ENCODE peak calls at places on chromosomes 16 and 17, in nine cellular contexts. N is fibroblast of the aortic adventitia; T is iPS-NIHi11; J is activated naive CD4-positive, alpha-beta T cell treated with Interleukin-2 at 50 U/mL for 16 hours; F is heart right ventricle; A is ovary; D is type B pancreatic cell; P is neural crest cell; O is NCI-H2227 treated with DMSO at 0.1 percent for 48 hours. H is an unnamed sample.
A peak's percentile ranks its signal among the peaks of the same experiment; 100 is the strongest.

GRCh38 chr16:15523939-15524338 is 89.6 kb downstream of the BMERB1 start:
- DNase-seq in N (no peak), O (no peak), J (no peak), D (no peak), P (no peak), T (no peak), A (no peak), F (no peak), H (no peak)

GRCh38 chr16:9706217-9706616 is 476.0 kb downstream of the GRIN2A start:
- DNase-seq in F (no peak), P (no peak), J (no peak), D (no peak), O (no peak), A (no peak), N (peak; percentile 67), T (no peak), H (no peak)

GRCh38 chr17:20216853-20217252 is 207.7 kb downstream of the SPECC1 start:
- DNase-seq in P (no peak), J (no peak), N (no peak), T (no peak), D (no peak), F (no peak), O (no peak), A (no peak), H (no peak)

GRCh38 chr16:80027007-80027965 is 426.7 kb upstream of the MAF start:
- DNase-seq in D (no peak), P (peak; percentile 12), O (no peak), A (peak; percentile 44), J (peak; percentile 54), N (no peak), F (peak; percentile 63), T (peak; percentile 33), H (peak; percentile 6)

GRCh38 chr16:56356276-56357241 is 68.8 kb downstream of the AMFR start:
- DNase-seq in D (peak; percentile 84), O (peak; percentile 76), A (peak; percentile 77), T (peak; percentile 98), J (peak; percentile 63), N (peak; percentile 83), F (peak; percentile 77), P (peak; percentile 76), H (peak; percentile 88)

GRCh38 chr17:29827179-29827578 is 102.8 kb downstream of the SSH2 start:
- DNase-seq in N (no peak), A (no peak), O (no peak), P (no peak), J (no peak), D (no peak), F (no peak), T (no peak), H (no peak)

GRCh38 chr17:6366144-6366755 is 68.7 kb downstream of the AIPL1 start:
- DNase-seq in N (no peak), J (no peak), P (no peak), A (no peak), D (peak; percentile 27), O (no peak), F (no peak), T (peak; percentile 46), H (peak; percentile 26)

GRCh38 chr17:74846621-74847020 is 13.1 kb downstream of the GRIN2C start:
- DNase-seq in D (no peak), N (no peak), P (no peak), T (no peak), O (no peak), A (no peak), J (no peak), F (no peak), H (no peak)

GRCh38 chr17:59093702-59094231 is 12.9 kb downstream of the TRIM37 start:
- DNase-seq in O (no peak), T (no peak), P (no peak), F (peak; percentile 47), N (peak; percentile 98), J (no peak), A (peak; percentile 21), D (no peak), H (peak; percentile 31)

H was measured in WERI-Rb-1.